ENCODE peak calls at places on chromosomes 12 and 14, in seven cellular contexts. One of them, this sample, is unnamed.

GRCh38 chr12:96077081-96077480 is 41.7 kb upstream of the LTA4H start:
- DNase-seq in right lobe of liver: no peak
- DNase-seq in prostate gland: no peak
- DNase-seq in iris pigment epithelial cell: no peak
- DNase-seq in stimulated activated CD8-positive, alpha-beta memory T cell treated with anti-CD3 and anti-CD28 coated beads, Interleukin-7, amount 100 ng/mL, for 1 hour: no peak
- DNase-seq in LoVo: no peak
- DNase-seq in hypothalamus: no peak
- DNase-seq in this sample: no peak

GRCh38 chr12:64103821-64104220 is 118.3 kb downstream of the KICS2 start:
- DNase-seq in iris pigment epithelial cell: peak; percentile 22
- DNase-seq in LoVo: no peak
- DNase-seq in prostate gland: no peak
- DNase-seq in hypothalamus: no peak
- DNase-seq in stimulated activated CD8-positive, alpha-beta memory T cell treated with anti-CD3 and anti-CD28 coated beads, Interleukin-7, amount 100 ng/mL, for 1 hour: no peak
- DNase-seq in right lobe of liver: no peak
- DNase-seq in this sample: no peak

GRCh38 chr12:63294327-63294632 is 143.3 kb upstream of the AVPR1A start:
- DNase-seq in LoVo: peak; percentile 70
- DNase-seq in iris pigment epithelial cell: peak; percentile 88
- DNase-seq in hypothalamus: no peak
- DNase-seq in right lobe of liver: no peak
- DNase-seq in stimulated activated CD8-positive, alpha-beta memory T cell treated with anti-CD3 and anti-CD28 coated beads, Interleukin-7, amount 100 ng/mL, for 1 hour: no peak
- DNase-seq in prostate gland: no peak
- DNase-seq in this sample: no peak

GRCh38 chr14:22668417-22668816 is 24.3 kb upstream of the OR6J1 start:
- DNase-seq in iris pigment epithelial cell: peak; percentile 86
- DNase-seq in LoVo: no peak
- DNase-seq in prostate gland: no peak
- DNase-seq in hypothalamus: no peak
- DNase-seq in stimulated activated CD8-positive, alpha-beta memory T cell treated with anti-CD3 and anti-CD28 coated beads, Interleukin-7, amount 100 ng/mL, for 1 hour: no peak
- DNase-seq in right lobe of liver: no peak
- DNase-seq in this sample: no peak

GRCh38 chr14:77883479-77884238 is 83.8 kb downstream of the ADCK1 start:
- DNase-seq in prostate gland: no peak
- DNase-seq in LoVo: no peak
- DNase-seq in hypothalamus: no peak
- DNase-seq in iris pigment epithelial cell: no peak
- DNase-seq in right lobe of liver: no peak
- DNase-seq in stimulated activated CD8-positive, alpha-beta memory T cell treated with anti-CD3 and anti-CD28 coated beads, Interleukin-7, amount 100 ng/mL, for 1 hour: no peak
- DNase-seq in this sample: no peak

GRCh38 chr12:47414511-47414910 is 291.3 kb downstream of the RPAP3 start:
- DNase-seq in prostate gland: no peak
- DNase-seq in LoVo: no peak
- DNase-seq in hypothalamus: no peak
- DNase-seq in right lobe of liver: no peak
- DNase-seq in stimulated activated CD8-positive, alpha-beta memory T cell treated with anti-CD3 and anti-CD28 coated beads, Interleukin-7, amount 100 ng/mL, for 1 hour: no peak
- DNase-seq in iris pigment epithelial cell: no peak
- DNase-seq in this sample: no peak

GRCh38 chr14:79542121-79542520 is 669.2 kb downstream of the DIO2 start:
- DNase-seq in LoVo: no peak
- DNase-seq in prostate gland: no peak
- DNase-seq in stimulated activated CD8-positive, alpha-beta memory T cell treated with anti-CD3 and anti-CD28 coated beads, Interleukin-7, amount 100 ng/mL, for 1 hour: no peak
- DNase-seq in hypothalamus: no peak
- DNase-seq in right lobe of liver: no peak
- DNase-seq in iris pigment epithelial cell: peak; percentile 17
- DNase-seq in this sample: no peak

GRCh38 chr12:16361142-16361783 is 13.8 kb downstream of the MGST1 start:
- DNase-seq in iris pigment epithelial cell: no peak
- DNase-seq in stimulated activated CD8-positive, alpha-beta memory T cell treated with anti-CD3 and anti-CD28 coated beads, Interleukin-7, amount 100 ng/mL, for 1 hour: no peak
- DNase-seq in LoVo: no peak
- DNase-seq in right lobe of liver: no peak
- DNase-seq in prostate gland: no peak
- DNase-seq in hypothalamus: no peak
- DNase-seq in this sample: no peak

GRCh38 chr12:120139958-120140357 is 23.4 kb upstream of the RAB35 start:
- DNase-seq in stimulated activated CD8-positive, alpha-beta memory T cell treated with anti-CD3 and anti-CD28 coated beads, Interleukin-7, amount 100 ng/mL, for 1 hour: no peak
- DNase-seq in prostate gland: no peak
- DNase-seq in iris pigment epithelial cell: peak; percentile 58
- DNase-seq in LoVo: no peak
- DNase-seq in right lobe of liver: no peak
- DNase-seq in hypothalamus: no peak
- DNase-seq in this sample: no peak

GRCh38 chr14:104864267-104865068 is 600 bp upstream of the CEP170B start:
- DNase-seq in hypothalamus: no peak
- DNase-seq in right lobe of liver: peak; percentile 96
- DNase-seq in stimulated activated CD8-positive, alpha-beta memory T cell treated with anti-CD3 and anti-CD28 coated beads, Interleukin-7, amount 100 ng/mL, for 1 hour: no peak
- DNase-seq in prostate gland: peak; percentile 55
- DNase-seq in iris pigment epithelial cell: no peak
- DNase-seq in LoVo: peak; percentile 90
- DNase-seq in this sample: peak; percentile 67

GRCh38 chr14:87810711-87811110 is 182.3 kb downstream of the GALC start:
- DNase-seq in hypothalamus: no peak
- DNase-seq in right lobe of liver: no peak
- DNase-seq in stimulated activated CD8-positive, alpha-beta memory T cell treated with anti-CD3 and anti-CD28 coated beads, Interleukin-7, amount 100 ng/mL, for 1 hour: no peak
- DNase-seq in iris pigment epithelial cell: no peak
- DNase-seq in LoVo: no peak
- DNase-seq in prostate gland: no peak
- DNase-seq in this sample: no peak

GRCh38 chr12:49932023-49932422 is 18.5 kb upstream of the AQP2 start:
- DNase-seq in prostate gland: no peak
- DNase-seq in iris pigment epithelial cell: no peak
- DNase-seq in right lobe of liver: no peak
- DNase-seq in stimulated activated CD8-positive, alpha-beta memory T cell treated with anti-CD3 and anti-CD28 coated beads, Interleukin-7, amount 100 ng/mL, for 1 hour: no peak
- DNase-seq in hypothalamus: no peak
- DNase-seq in LoVo: no peak
- DNase-seq in this sample: peak; percentile 15

GRCh38 chr14:64998455-64998931 is 11.8 kb downstream of the FNTB start:
- DNase-seq in LoVo: no peak
- DNase-seq in hypothalamus: no peak
- DNase-seq in iris pigment epithelial cell: peak; percentile 28
- DNase-seq in right lobe of liver: no peak
- DNase-seq in prostate gland: no peak
- DNase-seq in stimulated activated CD8-positive, alpha-beta memory T cell treated with anti-CD3 and anti-CD28 coated beads, Interleukin-7, amount 100 ng/mL, for 1 hour: no peak
- DNase-seq in this sample: no peak

GRCh38 chr14:47678993-47679392 is 3.6 kb upstream of the MDGA2 start:
- DNase-seq in hypothalamus: no peak
- DNase-seq in right lobe of liver: no peak
- DNase-seq in stimulated activated CD8-positive, alpha-beta memory T cell treated with anti-CD3 and anti-CD28 coated beads, Interleukin-7, amount 100 ng/mL, for 1 hour: no peak
- DNase-seq in LoVo: no peak
- DNase-seq in prostate gland: no peak
- DNase-seq in iris pigment epithelial cell: no peak
- DNase-seq in this sample: no peak

GRCh38 chr12:59858508-59858907 is 262.7 kb downstream of the SLC16A7 start:
- DNase-seq in LoVo: no peak
- DNase-seq in hypothalamus: no peak
- DNase-seq in right lobe of liver: peak; percentile 78
- DNase-seq in prostate gland: no peak
- DNase-seq in stimulated activated CD8-positive, alpha-beta memory T cell treated with anti-CD3 and anti-CD28 coated beads, Interleukin-7, amount 100 ng/mL, for 1 hour: no peak
- DNase-seq in iris pigment epithelial cell: no peak
- DNase-seq in this sample: no peak

GRCh38 chr12:47509398-47509851 is 196.4 kb downstream of the RPAP3 start:
- DNase-seq in LoVo: no peak
- DNase-seq in right lobe of liver: no peak
- DNase-seq in iris pigment epithelial cell: peak; percentile 73
- DNase-seq in prostate gland: no peak
- DNase-seq in stimulated activated CD8-positive, alpha-beta memory T cell treated with anti-CD3 and anti-CD28 coated beads, Interleukin-7, amount 100 ng/mL, for 1 hour: no peak
- DNase-seq in hypothalamus: no peak
- DNase-seq in this sample: peak; percentile 43

GRCh38 chr12:118175823-118176447 is 40.0 kb downstream of the PEBP1 start:
- DNase-seq in LoVo: no peak
- DNase-seq in iris pigment epithelial cell: no peak
- DNase-seq in right lobe of liver: no peak
- DNase-seq in prostate gland: no peak
- DNase-seq in stimulated activated CD8-positive, alpha-beta memory T cell treated with anti-CD3 and anti-CD28 coated beads, Interleukin-7, amount 100 ng/mL, for 1 hour: no peak
- DNase-seq in hypothalamus: no peak
- DNase-seq in this sample: no peak

GRCh38 chr14:49420201-49420600 is 166.0 kb downstream of the RPS29 start:
- DNase-seq in hypothalamus: no peak
- DNase-seq in iris pigment epithelial cell: no peak
- DNase-seq in stimulated activated CD8-positive, alpha-beta memory T cell treated with anti-CD3 and anti-CD28 coated beads, Interleukin-7, amount 100 ng/mL, for 1 hour: no peak
- DNase-seq in LoVo: no peak
- DNase-seq in prostate gland: no peak
- DNase-seq in right lobe of liver: no peak
- DNase-seq in this sample: no peak

GRCh38 chr12:109202770-109203169 is 86.4 kb downstream of the ACACB start:
- DNase-seq in hypothalamus: no peak
- DNase-seq in stimulated activated CD8-positive, alpha-beta memory T cell treated with anti-CD3 and anti-CD28 coated beads, Interleukin-7, amount 100 ng/mL, for 1 hour: no peak
- DNase-seq in LoVo: no peak
- DNase-seq in iris pigment epithelial cell: peak; percentile 44
- DNase-seq in prostate gland: no peak
- DNase-seq in right lobe of liver: peak; percentile 14
- DNase-seq in this sample: no peak

GRCh38 chr14:33871394-33871793 is 79.5 kb downstream of the EGLN3 start:
- DNase-seq in stimulated activated CD8-positive, alpha-beta memory T cell treated with anti-CD3 and anti-CD28 coated beads, Interleukin-7, amount 100 ng/mL, for 1 hour: no peak
- DNase-seq in iris pigment epithelial cell: no peak
- DNase-seq in prostate gland: no peak
- DNase-seq in hypothalamus: no peak
- DNase-seq in right lobe of liver: no peak
- DNase-seq in LoVo: no peak
- DNase-seq in this sample: no peak

GRCh38 chr14:64569108-64570045 is 19.6 kb downstream of the PPP1R36 start:
- DNase-seq in LoVo: peak; percentile 34
- DNase-seq in stimulated activated CD8-positive, alpha-beta memory T cell treated with anti-CD3 and anti-CD28 coated beads, Interleukin-7, amount 100 ng/mL, for 1 hour: no peak
- DNase-seq in right lobe of liver: no peak
- DNase-seq in iris pigment epithelial cell: peak; percentile 82
- DNase-seq in hypothalamus: peak; percentile 45
- DNase-seq in prostate gland: no peak
- DNase-seq in this sample: peak; percentile 66

GRCh38 chr14:49461529-49462401 is 124.4 kb downstream of the RPS29 start:
- DNase-seq in hypothalamus: no peak
- DNase-seq in right lobe of liver: peak; percentile 50
- DNase-seq in prostate gland: peak; percentile 70
- DNase-seq in LoVo: peak; percentile 76
- DNase-seq in iris pigment epithelial cell: peak; percentile 79
- DNase-seq in stimulated activated CD8-positive, alpha-beta memory T cell treated with anti-CD3 and anti-CD28 coated beads, Interleukin-7, amount 100 ng/mL, for 1 hour: peak; percentile 22
- DNase-seq in this sample: no peak

GRCh38 chr14:50964683-50965390 is 20.6 kb upstream of the PYGL start:
- DNase-seq in iris pigment epithelial cell: peak; percentile 98
- DNase-seq in prostate gland: peak; percentile 67
- DNase-seq in stimulated activated CD8-positive, alpha-beta memory T cell treated with anti-CD3 and anti-CD28 coated beads, Interleukin-7, amount 100 ng/mL, for 1 hour: no peak
- DNase-seq in right lobe of liver: no peak
- DNase-seq in LoVo: no peak
- DNase-seq in hypothalamus: no peak
- DNase-seq in this sample: peak; percentile 53

GRCh38 chr12:114006482-114007425 is 40.6 kb upstream of the RBM19 start:
- DNase-seq in prostate gland: no peak
- DNase-seq in LoVo: no peak
- DNase-seq in hypothalamus: no peak
- DNase-seq in iris pigment epithelial cell: no peak
- DNase-seq in right lobe of liver: no peak
- DNase-seq in stimulated activated CD8-positive, alpha-beta memory T cell treated with anti-CD3 and anti-CD28 coated beads, Interleukin-7, amount 100 ng/mL, for 1 hour: no peak
- DNase-seq in this sample: no peak

GRCh38 chr14:89417469-89418225 is 614 bp upstream of the FOXN3 start:
- DNase-seq in right lobe of liver: peak; percentile 72
- DNase-seq in hypothalamus: peak; percentile 24
- DNase-seq in iris pigment epithelial cell: peak; percentile 53
- DNase-seq in stimulated activated CD8-positive, alpha-beta memory T cell treated with anti-CD3 and anti-CD28 coated beads, Interleukin-7, amount 100 ng/mL, for 1 hour: no peak
- DNase-seq in LoVo: peak; percentile 70
- DNase-seq in prostate gland: peak; percentile 78
- DNase-seq in this sample: peak; percentile 60

GRCh38 chr14:50001146-50001998 is 108.5 kb downstream of the ARF6 start:
- DNase-seq in prostate gland: peak; percentile 86
- DNase-seq in stimulated activated CD8-positive, alpha-beta memory T cell treated with anti-CD3 and anti-CD28 coated beads, Interleukin-7, amount 100 ng/mL, for 1 hour: peak; percentile 47
- DNase-seq in iris pigment epithelial cell: peak; percentile 83
- DNase-seq in right lobe of liver: peak; percentile 84
- DNase-seq in hypothalamus: no peak
- DNase-seq in LoVo: peak; percentile 74
- DNase-seq in this sample: peak; percentile 71

GRCh38 chr12:118360785-118361404 is 11.8 kb downstream of the TAOK3 start:
- DNase-seq in hypothalamus: no peak
- DNase-seq in LoVo: peak; percentile 41
- DNase-seq in stimulated activated CD8-positive, alpha-beta memory T cell treated with anti-CD3 and anti-CD28 coated beads, Interleukin-7, amount 100 ng/mL, for 1 hour: no peak
- DNase-seq in iris pigment epithelial cell: peak; percentile 76
- DNase-seq in right lobe of liver: no peak
- DNase-seq in prostate gland: no peak
- DNase-seq in this sample: no peak

GRCh38 chr12:4472045-4472444 is 26.4 kb upstream of the FGF6 start:
- DNase-seq in hypothalamus: no peak
- DNase-seq in LoVo: no peak
- DNase-seq in prostate gland: no peak
- DNase-seq in iris pigment epithelial cell: no peak
- DNase-seq in stimulated activated CD8-positive, alpha-beta memory T cell treated with anti-CD3 and anti-CD28 coated beads, Interleukin-7, amount 100 ng/mL, for 1 hour: no peak
- DNase-seq in right lobe of liver: no peak
- DNase-seq in this sample: no peak

GRCh38 chr12:112018571-112019237 is 5.5 kb downstream of the ERP29 start:
- DNase-seq in hypothalamus: no peak
- DNase-seq in iris pigment epithelial cell: peak; percentile 92
- DNase-seq in right lobe of liver: no peak
- DNase-seq in prostate gland: no peak
- DNase-seq in LoVo: no peak
- DNase-seq in stimulated activated CD8-positive, alpha-beta memory T cell treated with anti-CD3 and anti-CD28 coated beads, Interleukin-7, amount 100 ng/mL, for 1 hour: no peak
- DNase-seq in this sample: no peak

GRCh38 chr14:28763914-28764848 is 2.4 kb upstream of the FOXG1 start:
- DNase-seq in iris pigment epithelial cell: no peak
- DNase-seq in prostate gland: no peak
- DNase-seq in right lobe of liver: no peak
- DNase-seq in stimulated activated CD8-positive, alpha-beta memory T cell treated with anti-CD3 and anti-CD28 coated beads, Interleukin-7, amount 100 ng/mL, for 1 hour: no peak
- DNase-seq in hypothalamus: no peak
- DNase-seq in LoVo: no peak
- DNase-seq in this sample: no peak

GRCh38 chr14:92959761-92960680 is 37.1 kb downstream of the CHGA start:
- DNase-seq in right lobe of liver: no peak
- DNase-seq in stimulated activated CD8-positive, alpha-beta memory T cell treated with anti-CD3 and anti-CD28 coated beads, Interleukin-7, amount 100 ng/mL, for 1 hour: no peak
- DNase-seq in LoVo: no peak
- DNase-seq in prostate gland: no peak
- DNase-seq in iris pigment epithelial cell: no peak
- DNase-seq in hypothalamus: no peak
- DNase-seq in this sample: no peak

GRCh38 chr14:104753528-104754212 is 723 bp downstream of the SIVA1 start:
- DNase-seq in hypothalamus: no peak
- DNase-seq in LoVo: no peak
- DNase-seq in right lobe of liver: no peak
- DNase-seq in iris pigment epithelial cell: peak; percentile 29
- DNase-seq in prostate gland: no peak
- DNase-seq in stimulated activated CD8-positive, alpha-beta memory T cell treated with anti-CD3 and anti-CD28 coated beads, Interleukin-7, amount 100 ng/mL, for 1 hour: no peak
- DNase-seq in this sample: no peak

GRCh38 chr12:49369723-49370145 is 2.5 kb downstream of the SPATS2 start:
- DNase-seq in stimulated activated CD8-positive, alpha-beta memory T cell treated with anti-CD3 and anti-CD28 coated beads, Interleukin-7, amount 100 ng/mL, for 1 hour: no peak
- DNase-seq in LoVo: no peak
- DNase-seq in right lobe of liver: no peak
- DNase-seq in hypothalamus: no peak
- DNase-seq in iris pigment epithelial cell: peak; percentile 64
- DNase-seq in prostate gland: no peak
- DNase-seq in this sample: no peak

GRCh38 chr12:129530517-129530916 is 373.3 kb downstream of the TMEM132D start:
- DNase-seq in LoVo: no peak
- DNase-seq in hypothalamus: no peak
- DNase-seq in stimulated activated CD8-positive, alpha-beta memory T cell treated with anti-CD3 and anti-CD28 coated beads, Interleukin-7, amount 100 ng/mL, for 1 hour: no peak
- DNase-seq in iris pigment epithelial cell: no peak
- DNase-seq in prostate gland: no peak
- DNase-seq in right lobe of liver: no peak
- DNase-seq in this sample: no peak

GRCh38 chr14:71908141-71908540 is 24.1 kb upstream of the RGS6 start:
- DNase-seq in LoVo: no peak
- DNase-seq in right lobe of liver: no peak
- DNase-seq in iris pigment epithelial cell: no peak
- DNase-seq in stimulated activated CD8-positive, alpha-beta memory T cell treated with anti-CD3 and anti-CD28 coated beads, Interleukin-7, amount 100 ng/mL, for 1 hour: no peak
- DNase-seq in prostate gland: no peak
- DNase-seq in hypothalamus: no peak
- DNase-seq in this sample: no peak

GRCh38 chr12:89450922-89451321 is 73.7 kb downstream of the GALNT4 start:
- DNase-seq in prostate gland: no peak
- DNase-seq in stimulated activated CD8-positive, alpha-beta memory T cell treated with anti-CD3 and anti-CD28 coated beads, Interleukin-7, amount 100 ng/mL, for 1 hour: no peak
- DNase-seq in right lobe of liver: no peak
- DNase-seq in hypothalamus: no peak
- DNase-seq in iris pigment epithelial cell: peak; percentile 89
- DNase-seq in LoVo: no peak
- DNase-seq in this sample: no peak

GRCh38 chr14:103880334-103880985 is 33.1 kb upstream of the PPP1R13B start:
- DNase-seq in right lobe of liver: peak; percentile 95
- DNase-seq in LoVo: peak; percentile 71
- DNase-seq in iris pigment epithelial cell: peak; percentile 56
- DNase-seq in prostate gland: peak; percentile 70
- DNase-seq in stimulated activated CD8-positive, alpha-beta memory T cell treated with anti-CD3 and anti-CD28 coated beads, Interleukin-7, amount 100 ng/mL, for 1 hour: no peak
- DNase-seq in hypothalamus: peak; percentile 65
- DNase-seq in this sample: peak; percentile 85

GRCh38 chr14:69716483-69717187 is 50.3 kb upstream of the SRSF5 start:
- DNase-seq in stimulated activated CD8-positive, alpha-beta memory T cell treated with anti-CD3 and anti-CD28 coated beads, Interleukin-7, amount 100 ng/mL, for 1 hour: no peak
- DNase-seq in iris pigment epithelial cell: peak; percentile 100
- DNase-seq in prostate gland: no peak
- DNase-seq in LoVo: peak; percentile 16
- DNase-seq in hypothalamus: no peak
- DNase-seq in right lobe of liver: no peak
- DNase-seq in this sample: peak; percentile 70

This sample was measured in breast epithelium.